ENCODE peak calls at places on chromosomes 4 and X, in eight cellular contexts. K is GM12878, V is IMR-90, R is Right ventricle myocardium superior, S is pons, Q is retinal pigment epithelial cell, B is NCI-H510A treated with DMSO at 0.1 percent for 48 hours, E is ascending aorta. Z is an unnamed sample.

GRCh38 chr4:85376285-85376684 is 98.7 kb upstream of the ARHGAP24 start:
- DNase-seq in K (no peak), V (no peak), R (no peak), S (no peak), Q (no peak), B (no peak), E (no peak), Z (no peak)

GRCh38 chr4:4443821-4444220 is 56.9 kb downstream of the NSG1 start:
- DNase-seq in K (no peak), V (peak; percentile 65), R (no peak), S (no peak), Q (peak; percentile 25), B (no peak), E (no peak), Z (no peak)

GRCh38 chr4:94578195-94578594 is 126.5 kb downstream of the PDLIM5 start:
- DNase-seq in K (no peak), V (no peak), R (no peak), S (no peak), Q (no peak), B (no peak), E (no peak), Z (no peak)

GRCh38 chr4:76725039-76725438 is 172.9 kb downstream of the SOWAHB start:
- DNase-seq in K (no peak), V (no peak), R (no peak), S (no peak), Q (no peak), B (peak; percentile 57), E (no peak), Z (no peak)

GRCh38 chr4:26826721-26827120 is 33.9 kb upstream of the STIM2 start:
- DNase-seq in K (peak; percentile 72), V (peak; percentile 59), R (no peak), S (peak; percentile 22), Q (no peak), B (no peak), E (peak; percentile 65), Z (no peak)

GRCh38 chr4:147731611-147732515 is at the start of gene ARHGAP10:
- DNase-seq in K (no peak), V (peak; percentile 82), R (peak; percentile 88), S (no peak), Q (no peak), B (peak; percentile 26), E (peak; percentile 89), Z (peak; percentile 77)

GRCh38 chrX:20412871-20413486 is 146.3 kb upstream of the RPS6KA3 start:
- DNase-seq in K (no peak), V (no peak), R (peak; percentile 44), S (peak; percentile 31), Q (no peak), B (no peak), E (peak; percentile 64), Z (peak; percentile 80)

GRCh38 chr4:153661215-153661822 is 22.8 kb upstream of the TLR2 start:
- DNase-seq in K (no peak), V (no peak), R (no peak), S (peak; percentile 54), Q (no peak), B (no peak), E (no peak), Z (no peak)

GRCh38 chr4:52552778-52553177 is 106.3 kb downstream of the USP46 start:
- DNase-seq in K (no peak), V (no peak), R (no peak), S (no peak), Q (no peak), B (no peak), E (no peak), Z (no peak)

GRCh38 chr4:53010320-53010719 is 148.2 kb downstream of the RASL11B start:
- DNase-seq in K (no peak), V (peak; percentile 53), R (peak; percentile 50), S (no peak), Q (no peak), B (no peak), E (no peak), Z (no peak)

GRCh38 chr4:24515698-24516097 is 68.7 kb downstream of the DHX15 start:
- DNase-seq in K (no peak), V (no peak), R (no peak), S (no peak), Q (no peak), B (no peak), E (no peak), Z (no peak)

GRCh38 chr4:118888666-118889312 is at the start of gene SYNPO2:
- DNase-seq in K (no peak), V (peak; percentile 87), R (peak; percentile 89), S (no peak), Q (no peak), B (peak; percentile 31), E (peak; percentile 94), Z (peak; percentile 27)

GRCh38 chr4:93201471-93201870 is 627.1 kb upstream of the ATOH1 start:
- DNase-seq in K (no peak), V (no peak), R (no peak), S (no peak), Q (no peak), B (no peak), E (no peak), Z (no peak)

GRCh38 chr4:25767877-25768475 is 94.8 kb downstream of the SEL1L3 start:
- DNase-seq in K (no peak), V (peak; percentile 79), R (peak; percentile 50), S (peak; percentile 86), Q (no peak), B (peak; percentile 30), E (no peak), Z (no peak)

GRCh38 chr4:182745268-182745667 is 171.9 kb downstream of the DCTD start:
- DNase-seq in K (no peak), V (no peak), R (no peak), S (no peak), Q (no peak), B (peak; percentile 67), E (no peak), Z (no peak)

GRCh38 chr4:136412708-136413107 is 1119.6 kb downstream of the PCDH18 start:
- DNase-seq in K (no peak), V (peak; percentile 1), R (no peak), S (no peak), Q (no peak), B (no peak), E (no peak), Z (no peak)

GRCh38 chr4:80202190-80202711 is 4.9 kb downstream of the PRDM8 start:
- DNase-seq in K (no peak), V (peak; percentile 80), R (peak; percentile 93), S (peak; percentile 19), Q (no peak), B (peak; percentile 36), E (peak; percentile 89), Z (peak; percentile 82)

GRCh38 chr4:146638801-146639351 is at the start of gene POU4F2:
- DNase-seq in K (no peak), V (no peak), R (no peak), S (no peak), Q (no peak), B (peak; percentile 34), E (no peak), Z (no peak)

GRCh38 chr4:13665711-13666660 is 38.5 kb upstream of the BOD1L1 start:
- DNase-seq in K (no peak), V (peak; percentile 33), R (no peak), S (no peak), Q (no peak), B (no peak), E (no peak), Z (no peak)

GRCh38 chr4:74934016-74934821 is 1.3 kb downstream of the PARM1 start:
- DNase-seq in K (no peak), V (peak; percentile 14), R (peak; percentile 65), S (no peak), Q (no peak), B (peak; percentile 80), E (peak; percentile 67), Z (no peak)

GRCh38 chr4:82798168-82799005 is at the start of gene SCD5:
- DNase-seq in K (no peak), V (peak; percentile 82), R (peak; percentile 82), S (peak; percentile 92), Q (no peak), B (peak; percentile 49), E (peak; percentile 78), Z (peak; percentile 61)

GRCh38 chrX:39670281-39670680 is 427.5 kb downstream of the BCOR start:
- DNase-seq in K (no peak), V (no peak), R (no peak), S (no peak), Q (no peak), B (no peak), E (no peak), Z (no peak)

GRCh38 chr4:99833766-99834165 is 17.1 kb downstream of the DAPP1 start:
- DNase-seq in K (no peak), V (no peak), R (no peak), S (no peak), Q (no peak), B (no peak), E (no peak), Z (no peak)

GRCh38 chrX:41276661-41277506 is 57.1 kb upstream of the DDX3X start:
- DNase-seq in K (no peak), V (no peak), R (no peak), S (no peak), Q (no peak), B (peak; percentile 41), E (no peak), Z (no peak)

GRCh38 chrX:47358387-47359065 is 11.9 kb upstream of the ZNF157 start:
- DNase-seq in K (no peak), V (no peak), R (no peak), S (no peak), Q (no peak), B (no peak), E (no peak), Z (no peak)

GRCh38 chr4:73434311-73434710 is 1.7 kb upstream of the AFP start:
- DNase-seq in K (no peak), V (peak; percentile 7), R (no peak), S (peak; percentile 20), Q (no peak), B (no peak), E (no peak), Z (no peak)

GRCh38 chr4:127523369-127523768 is 109.4 kb upstream of the INTU start:
- DNase-seq in K (no peak), V (no peak), R (no peak), S (no peak), Q (no peak), B (no peak), E (no peak), Z (no peak)

GRCh38 chr4:892780-893179 is 39.3 kb downstream of the GAK start:
- DNase-seq in K (no peak), V (no peak), R (no peak), S (no peak), Q (no peak), B (no peak), E (no peak), Z (no peak)

GRCh38 chr4:139020384-139020783 is 4.8 kb downstream of the NOCT start:
- DNase-seq in K (no peak), V (no peak), R (no peak), S (no peak), Q (no peak), B (no peak), E (no peak), Z (no peak)

Z was measured in naive thymus-derived CD8-positive, alpha-beta T cell.